ENCODE peak calls at places on chromosomes 11 and 22, in four cellular contexts. S is HepG2, J is H1, I is HCT116. G is an unnamed sample.

GRCh38 chr11:94030059-94030458 is 8.9 kb downstream of the HEPHL1 start:
- DNase-seq in S (no peak), I (no peak), J (no peak), G (no peak)

GRCh38 chr11:104645276-104646018 is 252.8 kb downstream of the CASP12 start:
- DNase-seq in S (no peak), I (no peak), J (no peak), G (no peak)

GRCh38 chr11:93648168-93648567 is 13.3 kb upstream of the CEP295 start:
- DNase-seq in J (no peak), S (peak), I (no peak), G (peak)

GRCh38 chr11:70097783-70098182 is 19.7 kb downstream of the ANO1 start:
- DNase-seq in I (no peak), S (no peak), J (no peak), G (no peak)

GRCh38 chr11:129249351-129249750 is 57.2 kb upstream of the ARHGAP32 start:
- DNase-seq in J (no peak), I (no peak), S (no peak), G (no peak)

GRCh38 chr22:37534445-37534844 is 15.2 kb upstream of the CARD10 start:
- DNase-seq in J (no peak), I (no peak), S (no peak), G (no peak)

GRCh38 chr11:87368876-87369480 is 331.2 kb downstream of the TMEM135 start:
- DNase-seq in J (no peak), I (no peak), S (no peak), G (peak)

GRCh38 chr11:102410382-102410784 is 42.2 kb downstream of the TMEM123 start:
- DNase-seq in I (no peak), J (no peak), S (no peak), G (no peak)

GRCh38 chr22:18048441-18048898 is 24.1 kb upstream of the MICAL3 start:
- DNase-seq in S (no peak), I (no peak), J (no peak), G (no peak)

GRCh38 chr11:128399186-128399585 is 188.2 kb downstream of the ETS1 start:
- DNase-seq in I (no peak), S (no peak), J (no peak), G (no peak)

GRCh38 chr22:30228509-30229359 is 17.8 kb downstream of the LIF start:
- DNase-seq in S (no peak), J (no peak), I (no peak), G (peak)

GRCh38 chr11:20283475-20283874 is 80.0 kb upstream of the HTATIP2 start:
- DNase-seq in J (no peak), I (no peak), S (no peak), G (no peak)

GRCh38 chr11:10267821-10268220 is 26.2 kb downstream of the SBF2 start:
- DNase-seq in J (no peak), S (no peak), I (no peak), G (no peak)

GRCh38 chr22:20498913-20499312 is 3.3 kb upstream of the KLHL22 start:
- DNase-seq in I (no peak), S (no peak), J (no peak), G (no peak)

GRCh38 chr22:20491346-20491745 is 4.2 kb downstream of the KLHL22 start:
- DNase-seq in I (no peak), S (no peak), J (no peak), G (no peak)

GRCh38 chr22:20497426-20497825 is 1.8 kb upstream of the KLHL22 start:
- DNase-seq in I (no peak), S (no peak), J (no peak), G (no peak)

GRCh38 chr22:20495861-20496681 is 476 bp upstream of the KLHL22 start:
- DNase-seq in J (peak), I (peak), S (peak), G (peak)

GRCh38 chr22:20494978-20495860 is at the start of gene KLHL22:
- DNase-seq in J (peak), S (peak), I (no peak), G (no peak)
- TF ChIP-seq ZNF274 in J (no peak), S (peak), I (no peak), G (no peak)

GRCh38 chr11:1729692-1730011 is 20.7 kb downstream of the IFITM10 start:
- DNase-seq in I (no peak), J (no peak), S (no peak), G (no peak)
- H3K9ac ChIP-seq in I (no peak), J (no peak), S (no peak), G (no peak)

DNA sequence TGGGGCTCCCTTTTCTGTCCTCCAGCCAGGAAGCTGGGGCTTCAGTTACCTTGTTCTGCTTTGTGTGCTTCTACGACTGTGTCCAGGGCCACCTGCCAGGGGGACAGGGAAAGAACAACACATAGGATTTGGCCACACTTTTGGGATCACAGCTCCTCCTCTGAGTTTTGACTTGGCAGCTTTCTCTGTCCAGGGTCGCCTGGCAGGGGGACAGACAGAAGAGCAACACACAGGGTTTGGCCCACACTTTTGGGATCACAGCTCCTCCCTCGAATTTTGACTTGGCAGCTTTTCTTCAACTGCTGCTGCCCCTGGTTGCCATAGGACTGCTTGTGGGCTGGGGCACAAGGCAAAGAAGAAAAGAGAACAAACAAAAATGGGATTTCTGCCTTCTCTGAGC is 19.1 kb downstream of the INCENP start:
- DNase-seq in I (no peak), S (no peak), J (no peak), G (no peak)
- TF ChIP-seq ZNF274 in I (no peak), S (no peak), J (no peak), G (no peak)

GRCh38 chr11:109422755-109423113 is 744 bp downstream of the C11orf87 start:
- DNase-seq in I (no peak), J (no peak), S (no peak), G (no peak)
- H3K9ac ChIP-seq in I (no peak), J (no peak), S (no peak), G (peak)

G was measured in NT2/D1.